ENCODE peak calls at places on chromosomes 11 and 22, in four cellular contexts. One of them, this sample, is unnamed.

GRCh38 chr11:57513911-57514537 is 1.5 kb downstream of the SLC43A1 start:
- DNase-seq in CD4-positive, CD25-positive, alpha-beta regulatory T cell: no peak
- DNase-seq in aorta: peak
- DNase-seq in cardiac fibroblast: peak
- DNase-seq in this sample: no peak

GRCh38 chr11:29025001-29025400 is 916.8 kb downstream of the METTL15 start:
- DNase-seq in CD4-positive, CD25-positive, alpha-beta regulatory T cell: no peak
- DNase-seq in aorta: no peak
- DNase-seq in cardiac fibroblast: no peak
- DNase-seq in this sample: no peak

GRCh38 chr11:67098799-67099198 is 20.3 kb upstream of the KDM2A start:
- DNase-seq in CD4-positive, CD25-positive, alpha-beta regulatory T cell: no peak
- DNase-seq in aorta: no peak
- DNase-seq in cardiac fibroblast: no peak
- DNase-seq in this sample: no peak

GRCh38 chr11:1208361-1209261 is 14.3 kb upstream of the MUC5B start:
- DNase-seq in CD4-positive, CD25-positive, alpha-beta regulatory T cell: no peak
- DNase-seq in aorta: peak
- DNase-seq in cardiac fibroblast: no peak
- DNase-seq in this sample: no peak

GRCh38 chr22:50498322-50498861 is 9.1 kb downstream of the LMF2 start:
- DNase-seq in CD4-positive, CD25-positive, alpha-beta regulatory T cell: peak
- DNase-seq in aorta: no peak
- DNase-seq in cardiac fibroblast: peak
- DNase-seq in this sample: peak

GRCh38 chr11:61885166-61885778 is 6.1 kb downstream of the FADS3 start:
- DNase-seq in CD4-positive, CD25-positive, alpha-beta regulatory T cell: no peak
- DNase-seq in aorta: no peak
- DNase-seq in cardiac fibroblast: no peak
- DNase-seq in this sample: no peak

GRCh38 chr11:79702303-79702702 is 261.5 kb upstream of the TENM4 start:
- DNase-seq in CD4-positive, CD25-positive, alpha-beta regulatory T cell: no peak
- DNase-seq in aorta: no peak
- DNase-seq in cardiac fibroblast: no peak
- DNase-seq in this sample: no peak

GRCh38 chr11:60563553-60564235 is 48.5 kb downstream of the MS4A13 start:
- DNase-seq in CD4-positive, CD25-positive, alpha-beta regulatory T cell: no peak
- DNase-seq in aorta: no peak
- DNase-seq in cardiac fibroblast: no peak
- DNase-seq in this sample: no peak

GRCh38 chr11:86910592-86910991 is 44.6 kb downstream of the FZD4 start:
- DNase-seq in CD4-positive, CD25-positive, alpha-beta regulatory T cell: no peak
- DNase-seq in aorta: no peak
- DNase-seq in cardiac fibroblast: no peak
- DNase-seq in this sample: no peak

GRCh38 chr11:26599421-26599820 is 27.4 kb upstream of the MUC15 start:
- DNase-seq in CD4-positive, CD25-positive, alpha-beta regulatory T cell: no peak
- DNase-seq in aorta: no peak
- DNase-seq in cardiac fibroblast: peak
- DNase-seq in this sample: no peak

GRCh38 chr11:68893282-68893681 is 10.3 kb downstream of the MRPL21 start:
- DNase-seq in CD4-positive, CD25-positive, alpha-beta regulatory T cell: no peak
- DNase-seq in aorta: no peak
- DNase-seq in cardiac fibroblast: no peak
- DNase-seq in this sample: no peak

GRCh38 chr11:44774131-44774530 is 47.4 kb downstream of the TSPAN18 start:
- DNase-seq in CD4-positive, CD25-positive, alpha-beta regulatory T cell: no peak
- DNase-seq in aorta: no peak
- DNase-seq in cardiac fibroblast: no peak
- DNase-seq in this sample: no peak

GRCh38 chr11:17578958-17579357 is 31.9 kb downstream of the OTOG start:
- DNase-seq in CD4-positive, CD25-positive, alpha-beta regulatory T cell: no peak
- DNase-seq in aorta: no peak
- DNase-seq in cardiac fibroblast: no peak
- DNase-seq in this sample: no peak

GRCh38 chr11:96969251-96969650 is 579.4 kb downstream of the JRKL start:
- DNase-seq in CD4-positive, CD25-positive, alpha-beta regulatory T cell: no peak
- DNase-seq in aorta: no peak
- DNase-seq in cardiac fibroblast: peak
- DNase-seq in this sample: no peak

GRCh38 chr11:68213135-68213515 is at the start of gene KMT5B:
- DNase-seq in CD4-positive, CD25-positive, alpha-beta regulatory T cell: peak
- DNase-seq in aorta: no peak
- DNase-seq in cardiac fibroblast: peak
- DNase-seq in this sample: peak

GRCh38 chr11:20060180-20060579 is 100.1 kb downstream of the DBX1 start:
- DNase-seq in CD4-positive, CD25-positive, alpha-beta regulatory T cell: no peak
- DNase-seq in aorta: no peak
- DNase-seq in cardiac fibroblast: no peak
- DNase-seq in this sample: no peak

GRCh38 chr11:117319214-117319840 is 3.3 kb upstream of the BACE1 start:
- DNase-seq in CD4-positive, CD25-positive, alpha-beta regulatory T cell: no peak
- DNase-seq in aorta: no peak
- DNase-seq in cardiac fibroblast: peak
- DNase-seq in this sample: no peak

GRCh38 chr11:76159983-76160661 is 46.2 kb downstream of the WNT11 start:
- DNase-seq in CD4-positive, CD25-positive, alpha-beta regulatory T cell: no peak
- DNase-seq in aorta: peak
- DNase-seq in cardiac fibroblast: no peak
- DNase-seq in this sample: no peak

GRCh38 chr22:41844513-41844912 is 11.6 kb downstream of the SREBF2 start:
- DNase-seq in CD4-positive, CD25-positive, alpha-beta regulatory T cell: no peak
- DNase-seq in aorta: no peak
- DNase-seq in cardiac fibroblast: no peak
- DNase-seq in this sample: no peak

GRCh38 chr11:65479184-65480145 is 19.4 kb upstream of the MALAT1 start:
- DNase-seq in CD4-positive, CD25-positive, alpha-beta regulatory T cell: no peak
- DNase-seq in aorta: peak
- DNase-seq in cardiac fibroblast: peak
- DNase-seq in this sample: no peak

GRCh38 chr11:76824980-76825725 is 35.6 kb upstream of the ACER3 start:
- DNase-seq in CD4-positive, CD25-positive, alpha-beta regulatory T cell: no peak
- DNase-seq in aorta: no peak
- DNase-seq in cardiac fibroblast: no peak
- DNase-seq in this sample: no peak

GRCh38 chr11:46321757-46322156 is 25.5 kb upstream of the DGKZ start:
- DNase-seq in CD4-positive, CD25-positive, alpha-beta regulatory T cell: no peak
- DNase-seq in aorta: no peak
- DNase-seq in cardiac fibroblast: no peak
- DNase-seq in this sample: no peak

GRCh38 chr11:8257003-8257664 is 6.5 kb downstream of the LMO1 start:
- DNase-seq in CD4-positive, CD25-positive, alpha-beta regulatory T cell: no peak
- DNase-seq in aorta: peak
- DNase-seq in cardiac fibroblast: no peak
- DNase-seq in this sample: no peak

GRCh38 chr11:126311464-126312291 is 7.8 kb downstream of the DCPS start:
- DNase-seq in CD4-positive, CD25-positive, alpha-beta regulatory T cell: no peak
- DNase-seq in aorta: peak
- DNase-seq in cardiac fibroblast: no peak
- DNase-seq in this sample: no peak

GRCh38 chr11:73645972-73646631 is at the start of gene PLEKHB1:
- DNase-seq in CD4-positive, CD25-positive, alpha-beta regulatory T cell: no peak
- DNase-seq in aorta: no peak
- DNase-seq in cardiac fibroblast: peak
- DNase-seq in this sample: no peak
- H3K4me3 ChIP-seq in CD4-positive, CD25-positive, alpha-beta regulatory T cell: peak
- H3K4me3 ChIP-seq in aorta: no peak
- H3K4me3 ChIP-seq in cardiac fibroblast: no peak
- H3K4me3 ChIP-seq in this sample: peak

DNA sequence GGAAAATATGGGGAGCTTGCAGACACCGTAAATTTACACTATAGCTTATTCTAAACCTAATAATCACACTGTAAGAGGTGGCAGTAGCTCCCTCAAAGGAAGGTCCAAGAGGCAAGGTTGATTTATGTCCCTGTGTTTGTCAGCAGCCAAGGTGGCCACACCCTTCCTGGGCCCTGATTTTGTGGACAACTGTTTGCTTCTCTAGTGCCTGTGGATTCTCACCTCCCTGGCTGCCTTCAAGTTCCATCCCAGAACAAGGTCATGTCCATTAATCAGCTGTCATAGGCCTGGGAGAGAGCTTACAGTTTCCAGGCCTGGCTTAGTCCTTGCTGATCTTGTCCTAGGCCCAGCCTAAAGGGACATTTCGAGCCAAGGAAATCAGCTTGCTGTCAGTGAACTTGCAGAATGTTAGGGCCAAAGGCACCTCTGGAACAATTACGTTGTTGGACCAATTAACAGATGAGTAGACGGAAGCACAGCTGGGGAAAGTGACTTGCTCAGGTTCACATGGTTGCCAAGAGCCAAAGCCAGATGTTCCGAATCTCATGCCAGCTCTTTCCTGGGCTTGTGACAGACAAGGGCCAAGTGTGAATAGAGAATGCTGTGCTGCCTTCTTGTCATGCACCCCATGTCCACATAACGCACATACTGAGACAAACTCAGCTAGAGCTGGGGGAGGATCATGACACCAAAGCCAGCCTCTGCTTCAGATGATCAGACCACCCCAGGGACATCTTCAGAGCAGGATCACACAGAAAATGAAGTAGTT is 616.1 kb downstream of the INSC start:
- DNase-seq in CD4-positive, CD25-positive, alpha-beta regulatory T cell: no peak
- DNase-seq in aorta: no peak
- DNase-seq in cardiac fibroblast: no peak
- DNase-seq in this sample: no peak
- H3K4me3 ChIP-seq in CD4-positive, CD25-positive, alpha-beta regulatory T cell: no peak
- H3K4me3 ChIP-seq in aorta: no peak
- H3K4me3 ChIP-seq in cardiac fibroblast: no peak
- H3K4me3 ChIP-seq in this sample: no peak

DNA sequence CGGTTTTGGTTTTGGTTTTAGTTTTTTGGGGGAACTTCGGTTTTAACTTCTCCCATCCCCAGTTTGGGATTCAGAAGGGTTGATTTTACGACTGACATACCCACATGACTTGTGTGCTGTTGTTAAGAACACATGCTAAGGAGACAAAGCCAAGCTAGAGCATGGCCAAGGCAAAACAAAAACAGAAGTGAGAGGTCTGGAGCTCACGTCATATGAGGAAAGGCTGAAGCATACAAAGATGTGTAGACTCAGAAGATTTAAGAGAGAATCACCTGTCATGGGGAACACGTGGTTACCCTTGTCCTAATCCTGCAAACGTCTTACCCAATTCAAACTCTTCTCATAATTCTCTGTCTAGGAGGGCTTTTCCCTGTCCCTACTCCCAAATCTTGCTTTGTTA is 465.0 kb downstream of the FAM181B start:
- DNase-seq in CD4-positive, CD25-positive, alpha-beta regulatory T cell: no peak
- DNase-seq in aorta: no peak
- DNase-seq in cardiac fibroblast: no peak
- DNase-seq in this sample: no peak
- H3K4me3 ChIP-seq in CD4-positive, CD25-positive, alpha-beta regulatory T cell: no peak
- H3K4me3 ChIP-seq in aorta: no peak
- H3K4me3 ChIP-seq in cardiac fibroblast: no peak
- H3K4me3 ChIP-seq in this sample: no peak

GRCh38 chr22:19761022-19761499 is 483 bp downstream of the TBX1 start:
- DNase-seq in CD4-positive, CD25-positive, alpha-beta regulatory T cell: no peak
- DNase-seq in aorta: no peak
- DNase-seq in cardiac fibroblast: no peak
- DNase-seq in this sample: no peak

GRCh38 chr22:19761500-19762314 is 1.1 kb downstream of the TBX1 start:
- DNase-seq in CD4-positive, CD25-positive, alpha-beta regulatory T cell: no peak
- DNase-seq in aorta: no peak
- DNase-seq in cardiac fibroblast: no peak
- DNase-seq in this sample: no peak

GRCh38 chr22:19759459-19759993 is 1.1 kb upstream of the TBX1 start:
- DNase-seq in CD4-positive, CD25-positive, alpha-beta regulatory T cell: no peak
- DNase-seq in aorta: no peak
- DNase-seq in cardiac fibroblast: no peak
- DNase-seq in this sample: no peak

GRCh38 chr22:19759994-19760651 is 455 bp upstream of the TBX1 start:
- DNase-seq in CD4-positive, CD25-positive, alpha-beta regulatory T cell: no peak
- DNase-seq in aorta: no peak
- DNase-seq in cardiac fibroblast: no peak
- DNase-seq in this sample: no peak

DNA sequence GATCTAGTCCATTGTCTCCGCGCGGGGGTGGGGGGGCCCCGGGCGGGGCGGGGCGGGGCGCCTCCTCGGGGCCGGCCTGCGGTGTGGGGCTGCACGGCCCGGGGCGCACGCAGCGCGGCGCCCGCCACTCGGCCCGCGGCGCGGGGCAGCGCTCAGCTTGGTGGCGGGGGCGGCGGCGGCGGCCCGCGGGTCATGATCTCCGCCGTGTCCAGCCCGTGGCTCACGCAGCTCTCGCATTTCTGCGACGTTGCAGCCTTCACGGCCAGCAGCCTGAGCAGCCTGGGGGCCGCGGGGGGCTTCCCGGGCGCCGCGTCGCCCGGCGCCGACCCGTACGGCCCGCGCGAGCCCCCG is at the start of gene TBX1:
- DNase-seq in CD4-positive, CD25-positive, alpha-beta regulatory T cell: no peak
- DNase-seq in aorta: no peak
- DNase-seq in cardiac fibroblast: no peak
- DNase-seq in this sample: no peak
- H3K4me3 ChIP-seq in CD4-positive, CD25-positive, alpha-beta regulatory T cell: peak
- H3K4me3 ChIP-seq in aorta: peak
- H3K4me3 ChIP-seq in cardiac fibroblast: no peak
- H3K4me3 ChIP-seq in this sample: no peak

GRCh38 chr11:3836903-3837302 is 3.9 kb downstream of the RHOG start:
- DNase-seq in CD4-positive, CD25-positive, alpha-beta regulatory T cell: peak
- DNase-seq in aorta: peak
- DNase-seq in cardiac fibroblast: no peak
- DNase-seq in this sample: peak

GRCh38 chr11:3835100-3835485 is 5.7 kb downstream of the RHOG start:
- DNase-seq in CD4-positive, CD25-positive, alpha-beta regulatory T cell: no peak
- DNase-seq in aorta: peak
- DNase-seq in cardiac fibroblast: no peak
- DNase-seq in this sample: no peak

GRCh38 chr11:3834349-3835099 is 6.2 kb downstream of the RHOG start:
- DNase-seq in CD4-positive, CD25-positive, alpha-beta regulatory T cell: no peak
- DNase-seq in aorta: peak
- DNase-seq in cardiac fibroblast: no peak
- DNase-seq in this sample: no peak

GRCh38 chr11:3837793-3838192 is 3.0 kb downstream of the RHOG start:
- DNase-seq in CD4-positive, CD25-positive, alpha-beta regulatory T cell: no peak
- DNase-seq in aorta: peak
- DNase-seq in cardiac fibroblast: peak
- DNase-seq in this sample: no peak

GRCh38 chr11:3835752-3836151 is 5.0 kb downstream of the RHOG start:
- DNase-seq in CD4-positive, CD25-positive, alpha-beta regulatory T cell: no peak
- DNase-seq in aorta: peak
- DNase-seq in cardiac fibroblast: no peak
- DNase-seq in this sample: no peak
- H3K4me3 ChIP-seq in CD4-positive, CD25-positive, alpha-beta regulatory T cell: peak
- H3K4me3 ChIP-seq in aorta: no peak
- H3K4me3 ChIP-seq in cardiac fibroblast: no peak
- H3K4me3 ChIP-seq in this sample: no peak

DNA sequence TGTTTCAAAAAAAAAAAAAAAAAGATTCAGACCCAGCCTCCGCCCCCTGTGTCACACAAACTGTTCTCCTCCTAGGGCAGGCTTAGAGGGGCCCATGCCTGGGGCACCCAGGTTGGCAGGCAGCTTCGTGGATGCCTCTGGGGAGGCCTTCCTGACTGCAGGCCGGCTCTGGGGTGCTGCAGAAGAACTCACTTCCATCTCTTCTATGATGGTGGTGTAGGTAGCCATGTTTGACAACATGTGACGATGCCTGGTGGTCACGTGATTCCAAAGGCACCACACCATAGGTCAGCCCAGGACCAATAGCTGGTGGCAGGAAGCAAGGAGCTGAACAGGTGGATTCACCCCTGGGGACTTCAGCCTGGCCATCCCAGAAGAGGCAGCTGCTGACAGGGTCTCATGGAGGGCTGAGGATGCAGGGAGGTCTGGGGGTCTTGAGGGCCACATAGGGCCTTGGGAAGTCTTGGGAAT is 24.1 kb upstream of the CELSR1 start:
- DNase-seq in CD4-positive, CD25-positive, alpha-beta regulatory T cell: no peak
- DNase-seq in aorta: peak
- DNase-seq in cardiac fibroblast: no peak
- DNase-seq in this sample: peak
- H3K4me3 ChIP-seq in CD4-positive, CD25-positive, alpha-beta regulatory T cell: no peak
- H3K4me3 ChIP-seq in aorta: no peak
- H3K4me3 ChIP-seq in cardiac fibroblast: no peak
- H3K4me3 ChIP-seq in this sample: peak